ENCODE peak calls at places on chromosome 20, in four cellular contexts. S is midbrain, R is RPMI7951, K is fibroblast of pulmonary artery. T is an unnamed sample.

GRCh38 chr20:4513720-4514119 is 208.0 kb upstream of the PRND start:
- DNase-seq in S (no peak), K (peak), R (peak), T (peak)

GRCh38 chr20:34293589-34293988 is 9.6 kb downstream of the AHCY start:
- DNase-seq in K (no peak), R (no peak), S (no peak), T (no peak)

GRCh38 chr20:63791497-63792156 is 39.4 kb downstream of the ZBTB46 start:
- DNase-seq in R (no peak), K (no peak), S (no peak), T (peak)

GRCh38 chr20:59589051-59589450 is 15.3 kb upstream of the PHACTR3 start:
- DNase-seq in K (no peak), S (no peak), R (no peak), T (no peak)

GRCh38 chr20:1317545-1318255 is 11.2 kb downstream of the SDCBP2 start:
- DNase-seq in R (peak), S (no peak), K (no peak), T (no peak)

GRCh38 chr20:57390604-57391438 is at the start of gene RBM38:
- DNase-seq in K (peak), R (peak), S (peak), T (peak)

GRCh38 chr20:45725134-45725533 is 3.0 kb downstream of the SPINT4 start:
- DNase-seq in R (peak), K (peak), S (no peak), T (peak)

GRCh38 chr20:50588034-50588736 is 78.0 kb downstream of the PTPN1 start:
- DNase-seq in K (peak), R (peak), S (peak), T (peak)

GRCh38 chr20:1718604-1719384 is 61.2 kb upstream of the SIRPG start:
- DNase-seq in S (no peak), K (peak), R (peak), T (no peak)

GRCh38 chr20:59153355-59153681 is 10.3 kb upstream of the ZNF831 start:
- DNase-seq in S (peak), K (no peak), R (no peak), T (no peak)

GRCh38 chr20:926646-927045 is 10.5 kb upstream of the ANGPT4 start:
- DNase-seq in S (no peak), R (no peak), K (no peak), T (no peak)

GRCh38 chr20:1309439-1309847 is 19.5 kb downstream of the SDCBP2 start:
- DNase-seq in K (no peak), R (no peak), S (no peak), T (no peak)

GRCh38 chr20:59933849-59934585 is 580 bp upstream of the SYCP2 start:
- DNase-seq in R (peak), S (peak), K (peak), T (peak)

GRCh38 chr20:52083627-52084232 is 107.8 kb downstream of the ZFP64 start:
- DNase-seq in R (peak), S (peak), K (peak), T (peak)

GRCh38 chr20:5886788-5887187 is 63.5 kb downstream of the TRMT6 start:
- DNase-seq in R (peak), S (no peak), K (peak), T (no peak)

GRCh38 chr20:1537731-1538058 is 19.8 kb downstream of the SIRPD start:
- DNase-seq in K (no peak), S (peak), R (peak), T (no peak)

GRCh38 chr20:51385941-51386530 is 156.5 kb downstream of the NFATC2 start:
- DNase-seq in S (no peak), R (peak), K (peak), T (peak)

GRCh38 chr20:33561981-33562601 is 72.2 kb downstream of the CBFA2T2 start:
- DNase-seq in R (peak), S (peak), K (peak), T (peak)

GRCh38 chr20:59458645-59459044 is 145.7 kb upstream of the PHACTR3 start:
- DNase-seq in K (no peak), S (no peak), R (no peak), T (no peak)

GRCh38 chr20:40604416-40604815 is 84.6 kb downstream of the MAFB start:
- DNase-seq in S (no peak), K (no peak), R (peak), T (no peak)

GRCh38 chr20:51439160-51439689 is 103.3 kb downstream of the NFATC2 start:
- DNase-seq in S (no peak), K (no peak), R (no peak), T (no peak)

GRCh38 chr20:62233684-62234083 is 4.6 kb upstream of the OSBPL2 start:
- DNase-seq in S (no peak), K (no peak), R (no peak), T (no peak)

GRCh38 chr20:40464731-40465208 is 224.3 kb downstream of the MAFB start:
- DNase-seq in K (no peak), R (no peak), S (no peak), T (no peak)

GRCh38 chr20:19958243-19958642 is 58.9 kb upstream of the NAA20 start:
- DNase-seq in R (no peak), K (no peak), S (no peak), T (no peak)

GRCh38 chr20:60467771-60468170 is 509.5 kb downstream of the CDH26 start:
- DNase-seq in S (no peak), R (no peak), K (no peak), T (no peak)

GRCh38 chr20:53833333-53834043 is 236.9 kb downstream of the BCAS1 start:
- DNase-seq in S (no peak), K (no peak), R (no peak), T (no peak)

GRCh38 chr20:38270869-38271608 is 10.5 kb upstream of the KIAA1755 start:
- DNase-seq in R (peak), S (no peak), K (peak), T (peak)

GRCh38 chr20:35719717-35720116 is 20.5 kb downstream of the ROMO1 start:
- DNase-seq in S (no peak), R (no peak), K (no peak), T (no peak)

GRCh38 chr20:24488064-24488799 is 18.8 kb downstream of the SYNDIG1 start:
- DNase-seq in K (no peak), S (no peak), R (no peak), T (no peak)